ENCODE peak calls at places on chromosomes 6 and 20, in six cellular contexts. X, Q, U, E, M and K are unnamed samples.

GRCh38 chr6:100445512-100445911 is 19.2 kb downstream of the SIM1 start:
- DNase-seq in X (no peak), Q (no peak), U (no peak), E (no peak), M (no peak), K (no peak)

GRCh38 chr6:50305660-50306059 is 255.9 kb upstream of the DEFB112 start:
- DNase-seq in X (no peak), Q (no peak), U (no peak), E (no peak), M (peak; percentile 44), K (no peak)

GRCh38 chr20:50472693-50473610 is 37.2 kb upstream of the PTPN1 start:
- DNase-seq in X (no peak), Q (no peak), U (no peak), E (no peak), M (no peak), K (no peak)

GRCh38 chr20:11890331-11891080 is 27.2 kb upstream of the BTBD3 start:
- DNase-seq in X (peak; percentile 78), Q (peak; percentile 72), U (peak; percentile 92), E (no peak), M (peak; percentile 89), K (peak; percentile 75)

GRCh38 chr6:166381733-166382499 is 824 bp downstream of the MPC1 start:
- DNase-seq in X (no peak), Q (peak; percentile 81), U (peak; percentile 41), E (peak; percentile 47), M (no peak), K (no peak)

GRCh38 chr6:136640132-136640915 is 90.1 kb upstream of the MAP7 start:
- DNase-seq in X (no peak), Q (no peak), U (peak; percentile 34), E (no peak), M (no peak), K (no peak)

GRCh38 chr6:163958646-163959045 is 544.1 kb downstream of the QKI start:
- DNase-seq in X (no peak), Q (no peak), U (peak; percentile 70), E (no peak), M (peak; percentile 8), K (no peak)

GRCh38 chr6:92329416-92329815 is 1089.9 kb downstream of the EPHA7 start:
- DNase-seq in X (peak; percentile 4), Q (no peak), U (no peak), E (no peak), M (no peak), K (no peak)

GRCh38 chr6:113500221-113500620 is 356.9 kb upstream of the MARCKS start:
- DNase-seq in X (no peak), Q (no peak), U (no peak), E (no peak), M (no peak), K (no peak)

GRCh38 chr6:164108869-164109769 is 694.6 kb downstream of the QKI start:
- DNase-seq in X (no peak), Q (no peak), U (peak; percentile 56), E (no peak), M (peak; percentile 72), K (no peak)

GRCh38 chr6:137867685-137868509 is 838 bp downstream of the TNFAIP3 start:
- DNase-seq in X (no peak), Q (peak; percentile 69), U (no peak), E (peak; percentile 33), M (no peak), K (no peak)

GRCh38 chr20:45181639-45182038 is 6.9 kb downstream of the PI3 start:
- DNase-seq in X (no peak), Q (no peak), U (peak; percentile 24), E (no peak), M (peak; percentile 62), K (no peak)

GRCh38 chr6:27280540-27281000 is 31.5 kb downstream of the POM121L2 start:
- DNase-seq in X (no peak), Q (no peak), U (no peak), E (no peak), M (peak; percentile 10), K (no peak)

GRCh38 chr6:160259143-160259425 is 463 bp upstream of the SLC22A2 start:
- DNase-seq in X (no peak), Q (no peak), U (no peak), E (no peak), M (no peak), K (no peak)

GRCh38 chr6:38016824-38017223 is 197.3 kb downstream of the ZFAND3 start:
- DNase-seq in X (no peak), Q (no peak), U (no peak), E (no peak), M (no peak), K (no peak)

GRCh38 chr20:36305602-36306556 is at the start of gene DLGAP4:
- DNase-seq in X (no peak), Q (no peak), U (no peak), E (no peak), M (no peak), K (no peak)

GRCh38 chr6:8080338-8081151 is 16.4 kb upstream of the BLOC1S5 start:
- DNase-seq in X (no peak), Q (no peak), U (peak; percentile 70), E (no peak), M (no peak), K (no peak)

GRCh38 chr6:37490466-37491015 is 9.2 kb downstream of the CCDC167 start:
- DNase-seq in X (no peak), Q (peak; percentile 46), U (no peak), E (no peak), M (no peak), K (no peak)

GRCh38 chr20:61757678-61758555 is 307.8 kb downstream of the TAF4 start:
- DNase-seq in X (no peak), Q (no peak), U (peak; percentile 14), E (no peak), M (no peak), K (no peak)

GRCh38 chr20:4488407-4489339 is 233.0 kb upstream of the PRND start:
- DNase-seq in X (peak; percentile 30), Q (no peak), U (peak; percentile 79), E (no peak), M (peak; percentile 62), K (no peak)

GRCh38 chr6:159100011-159100788 is 55.4 kb upstream of the TAGAP start:
- DNase-seq in X (no peak), Q (peak; percentile 51), U (no peak), E (no peak), M (no peak), K (no peak)

GRCh38 chr6:17986656-17987575 is 519 bp downstream of the KIF13A start:
- DNase-seq in X (no peak), Q (peak; percentile 41), U (peak; percentile 54), E (no peak), M (peak; percentile 31), K (peak; percentile 54)

GRCh38 chr6:170277893-170278742 is 12.8 kb downstream of the DLL1 start:
- DNase-seq in X (no peak), Q (no peak), U (no peak), E (no peak), M (no peak), K (no peak)

GRCh38 chr6:134757911-134758361 is 192.0 kb downstream of the ALDH8A1 start:
- DNase-seq in X (no peak), Q (no peak), U (no peak), E (no peak), M (no peak), K (no peak)

GRCh38 chr6:112606726-112607125 is 259.6 kb downstream of the RFPL4B start:
- DNase-seq in X (no peak), Q (no peak), U (no peak), E (no peak), M (no peak), K (no peak)